ENCODE peak calls at places on chromosomes 5 and 9, in four cellular contexts. K is K562, H is WTC11, X is HepG2. T is an unnamed sample.

GRCh38 chr5:120466337-120467006 is 2.4 kb downstream of the PRR16 start:
- DNase-seq in H (no peak), K (no peak), X (no peak), T (no peak)

GRCh38 chr5:78699565-78700143 is 51.1 kb upstream of the LHFPL2 start:
- DNase-seq in K (no peak), H (no peak), X (peak), T (peak)

GRCh38 chr9:121156263-121156731 is 45.4 kb downstream of the RAB14 start:
- DNase-seq in H (no peak), X (no peak), K (no peak), T (no peak)

GRCh38 chr9:85978496-85978895 is 37.5 kb downstream of the NAA35 start:
- DNase-seq in K (no peak), H (no peak), X (no peak), T (no peak)

GRCh38 chr9:136488247-136489214 is 5.7 kb upstream of the SEC16A start:
- DNase-seq in H (peak), X (no peak), K (peak), T (peak)

GRCh38 chr5:30324083-30324482 is 869.4 kb upstream of the CDH6 start:
- DNase-seq in K (no peak), X (no peak), H (peak), T (peak)

GRCh38 chr9:132703336-132703735 is 33.1 kb downstream of the GTF3C4 start:
- DNase-seq in X (peak), H (no peak), K (no peak), T (no peak)

GRCh38 chr9:110602281-110602680 is 22.7 kb upstream of the SVEP1 start:
- DNase-seq in K (no peak), H (no peak), X (no peak), T (no peak)

GRCh38 chr5:6712582-6713273 is 504 bp upstream of the TENT4A start:
- DNase-seq in X (peak), K (peak), H (peak), T (peak)

DNA sequence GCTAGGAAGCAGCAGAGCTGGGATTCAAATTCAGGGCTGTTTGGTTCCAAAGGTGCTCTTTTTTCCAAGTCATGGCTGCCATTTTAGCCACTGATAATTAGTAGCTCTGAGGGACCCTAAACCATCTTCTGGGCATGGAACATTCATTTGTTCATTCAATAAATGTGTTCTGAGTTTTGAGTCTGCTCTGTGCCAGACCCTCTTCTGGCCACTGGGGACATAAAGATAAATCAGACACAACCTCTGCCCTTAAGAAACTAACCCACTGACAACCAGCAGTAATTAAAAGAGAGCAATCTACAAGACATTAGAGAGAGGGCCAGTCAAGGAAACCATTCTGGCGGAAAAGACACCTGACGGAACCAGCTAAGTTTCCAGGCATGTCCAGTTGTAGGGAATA is 2.0 kb upstream of the CPEB4 start:
- DNase-seq in K (no peak), H (no peak), X (no peak), T (no peak)
- TF ChIP-seq NR3C1 in K (no peak), H (no peak), X (no peak), T (no peak)

DNA sequence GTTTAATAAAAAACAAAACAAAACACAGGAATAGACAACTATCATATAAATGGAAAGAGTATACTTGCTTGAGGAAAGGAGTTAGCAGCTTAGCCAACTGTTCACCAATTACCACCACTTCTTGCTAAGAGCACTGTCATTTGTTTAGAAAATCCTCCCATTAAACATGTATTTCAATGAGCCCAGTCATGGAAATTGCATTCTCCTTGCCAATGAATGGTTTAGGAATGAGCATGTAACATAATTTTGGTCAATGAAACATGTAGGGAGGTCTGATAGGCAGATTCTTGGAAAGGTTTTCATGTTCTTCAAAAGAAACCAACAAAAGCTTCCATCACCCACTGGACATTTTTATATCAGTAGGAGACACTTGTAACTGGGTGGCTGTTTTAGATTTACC is 502.8 kb upstream of the PAPPA start:
- DNase-seq in H (no peak), K (no peak), X (no peak), T (no peak)
- TF ChIP-seq NR3C1 in H (no peak), K (no peak), X (no peak), T (no peak)

GRCh38 chr9:36151306-36152210 is 15.0 kb downstream of the GLIPR2 start:
- DNase-seq in X (no peak), K (no peak), H (no peak), T (no peak)
- TF ChIP-seq NR3C1 in X (no peak), K (no peak), H (no peak), T (no peak)

GRCh38 chr9:5499889-5500398 is 10.4 kb upstream of the PDCD1LG2 start:
- DNase-seq in K (no peak), H (no peak), X (no peak), T (no peak)
- TF ChIP-seq NR3C1 in K (no peak), H (no peak), X (no peak), T (no peak)

DNA sequence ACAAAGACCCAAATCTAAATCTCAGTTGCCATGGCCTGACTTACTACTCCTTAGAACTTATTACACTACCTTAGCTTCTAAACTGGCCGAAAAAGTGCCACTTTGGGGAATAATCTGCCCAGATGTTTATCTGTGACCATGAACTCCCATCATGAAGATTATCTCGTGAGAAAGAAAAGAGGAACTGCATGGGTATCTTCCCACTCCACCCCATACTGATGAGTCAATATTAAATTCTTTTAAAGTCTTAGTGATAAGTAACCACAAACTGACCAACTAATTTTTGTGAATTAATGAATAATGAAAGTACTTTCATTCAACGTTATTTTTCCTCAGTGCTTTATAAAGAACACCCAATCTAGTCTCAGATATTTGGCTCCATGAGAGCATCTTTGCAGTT is 493.5 kb downstream of the EBF1 start:
- DNase-seq in K (no peak), X (no peak), H (no peak), T (no peak)
- TF ChIP-seq NR3C1 in K (no peak), X (no peak), H (no peak), T (no peak)

DNA sequence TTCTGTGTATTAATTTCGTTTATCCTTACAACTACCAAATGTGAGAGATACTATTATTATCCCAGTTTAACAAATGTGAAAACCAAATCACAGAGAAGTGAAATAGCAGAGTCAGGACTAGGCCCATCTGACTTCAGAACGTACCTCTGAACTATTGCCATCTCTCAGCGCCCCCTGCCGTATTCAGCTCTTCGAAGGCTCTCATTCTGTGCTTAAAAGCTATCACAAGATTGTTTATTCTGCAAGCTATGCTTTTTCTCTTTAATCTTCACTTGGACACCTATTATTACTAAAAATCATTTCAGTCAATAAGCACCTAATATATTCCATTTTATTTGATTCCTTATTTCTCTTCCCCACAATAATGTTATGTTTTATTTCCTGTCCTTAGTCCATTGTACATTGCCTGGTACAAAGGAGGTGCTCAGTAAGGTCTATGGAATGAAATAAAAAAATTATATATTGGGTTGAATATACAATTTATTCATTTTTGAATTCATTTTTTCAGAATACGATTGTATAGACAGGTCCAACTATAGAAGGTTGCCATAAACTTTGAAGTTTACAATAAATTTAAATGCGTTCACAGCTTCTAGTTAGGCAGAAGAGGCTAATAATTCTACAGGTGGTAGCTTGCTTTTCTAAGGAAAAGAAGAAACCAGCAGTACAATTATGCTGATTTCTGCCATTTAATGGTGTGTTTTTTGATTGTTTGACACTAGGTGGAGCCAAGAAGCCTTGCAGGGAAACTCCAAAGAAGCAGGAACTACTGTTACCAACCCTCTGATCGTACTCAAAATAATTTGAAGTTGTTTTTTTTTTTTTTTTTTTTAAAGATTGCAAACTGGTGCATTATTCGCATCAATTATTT is 202.2 kb upstream of the DMRTA1 start:
- DNase-seq in K (no peak), X (peak), H (peak), T (peak)
- TF ChIP-seq NR3C1 in K (no peak), X (no peak), H (no peak), T (no peak)

GRCh38 chr5:14215901-14216300 is 72.8 kb downstream of the TRIO start:
- DNase-seq in X (no peak), K (no peak), H (no peak), T (no peak)
- TF ChIP-seq NR3C1 in X (no peak), K (no peak), H (no peak), T (no peak)

T was measured in A549.